ENCODE peak calls at places on chromosomes 5 and 9, in ten cellular contexts. One of them, this sample, is unnamed.

GRCh38 chr5:96434201-96434645 is 1.2 kb upstream of the PCSK1 start:
- DNase-seq in stimulated activated naive CD8-positive, alpha-beta T cell treated with anti-CD3 and anti-CD28 coated beads, Interleukin-15, amount 100 ng/mL, for 72 hours: peak; percentile 15
- DNase-seq in memory B cell: peak; percentile 9
- DNase-seq in iris pigment epithelial cell: peak; percentile 77
- DNase-seq in fibroblast of pulmonary artery: peak; percentile 87
- DNase-seq in MCF 10A: peak; percentile 78
- DNase-seq in T-helper 2 cell: peak; percentile 44
- DNase-seq in NCI-H345: peak; percentile 96
- DNase-seq in amniotic stem cell: peak; percentile 50
- DNase-seq in AG08396: peak; percentile 80
- DNase-seq in this sample: peak; percentile 77

GRCh38 chr9:127185931-127186781 is 63.7 kb upstream of the ANGPTL2 start:
- DNase-seq in iris pigment epithelial cell: peak; percentile 75
- DNase-seq in stimulated activated naive CD8-positive, alpha-beta T cell treated with anti-CD3 and anti-CD28 coated beads, Interleukin-15, amount 100 ng/mL, for 72 hours: no peak
- DNase-seq in NCI-H345: no peak
- DNase-seq in AG08396: peak; percentile 67
- DNase-seq in MCF 10A: no peak
- DNase-seq in amniotic stem cell: peak; percentile 95
- DNase-seq in fibroblast of pulmonary artery: peak; percentile 99
- DNase-seq in memory B cell: no peak
- DNase-seq in T-helper 2 cell: no peak
- DNase-seq in this sample: peak; percentile 93

GRCh38 chr9:86685556-86685955 is 261.8 kb downstream of the GAS1 start:
- DNase-seq in amniotic stem cell: no peak
- DNase-seq in iris pigment epithelial cell: no peak
- DNase-seq in NCI-H345: no peak
- DNase-seq in stimulated activated naive CD8-positive, alpha-beta T cell treated with anti-CD3 and anti-CD28 coated beads, Interleukin-15, amount 100 ng/mL, for 72 hours: no peak
- DNase-seq in T-helper 2 cell: no peak
- DNase-seq in AG08396: no peak
- DNase-seq in MCF 10A: no peak
- DNase-seq in memory B cell: no peak
- DNase-seq in fibroblast of pulmonary artery: no peak
- DNase-seq in this sample: no peak

GRCh38 chr9:125397736-125398135 is 136.1 kb downstream of the GAPVD1 start:
- DNase-seq in fibroblast of pulmonary artery: no peak
- DNase-seq in amniotic stem cell: no peak
- DNase-seq in iris pigment epithelial cell: no peak
- DNase-seq in T-helper 2 cell: no peak
- DNase-seq in memory B cell: no peak
- DNase-seq in MCF 10A: no peak
- DNase-seq in NCI-H345: no peak
- DNase-seq in AG08396: no peak
- DNase-seq in stimulated activated naive CD8-positive, alpha-beta T cell treated with anti-CD3 and anti-CD28 coated beads, Interleukin-15, amount 100 ng/mL, for 72 hours: no peak
- DNase-seq in this sample: no peak

GRCh38 chr9:99870126-99870525 is 36.3 kb upstream of the STX17 start:
- DNase-seq in memory B cell: no peak
- DNase-seq in MCF 10A: peak; percentile 5
- DNase-seq in stimulated activated naive CD8-positive, alpha-beta T cell treated with anti-CD3 and anti-CD28 coated beads, Interleukin-15, amount 100 ng/mL, for 72 hours: no peak
- DNase-seq in iris pigment epithelial cell: peak; percentile 62
- DNase-seq in amniotic stem cell: no peak
- DNase-seq in T-helper 2 cell: no peak
- DNase-seq in AG08396: peak; percentile 13
- DNase-seq in fibroblast of pulmonary artery: peak; percentile 12
- DNase-seq in NCI-H345: no peak
- DNase-seq in this sample: no peak

GRCh38 chr9:116647515-116647809 is 39.6 kb upstream of the TRIM32 start:
- DNase-seq in memory B cell: no peak
- DNase-seq in NCI-H345: no peak
- DNase-seq in stimulated activated naive CD8-positive, alpha-beta T cell treated with anti-CD3 and anti-CD28 coated beads, Interleukin-15, amount 100 ng/mL, for 72 hours: no peak
- DNase-seq in AG08396: no peak
- DNase-seq in MCF 10A: no peak
- DNase-seq in fibroblast of pulmonary artery: no peak
- DNase-seq in amniotic stem cell: no peak
- DNase-seq in iris pigment epithelial cell: no peak
- DNase-seq in T-helper 2 cell: no peak
- DNase-seq in this sample: no peak

GRCh38 chr9:89400398-89401116 is 82.3 kb downstream of the SECISBP2 start:
- DNase-seq in MCF 10A: no peak
- DNase-seq in iris pigment epithelial cell: no peak
- DNase-seq in NCI-H345: no peak
- DNase-seq in memory B cell: peak; percentile 38
- DNase-seq in T-helper 2 cell: no peak
- DNase-seq in stimulated activated naive CD8-positive, alpha-beta T cell treated with anti-CD3 and anti-CD28 coated beads, Interleukin-15, amount 100 ng/mL, for 72 hours: no peak
- DNase-seq in fibroblast of pulmonary artery: no peak
- DNase-seq in amniotic stem cell: no peak
- DNase-seq in AG08396: no peak
- DNase-seq in this sample: no peak

GRCh38 chr5:15495026-15495425 is 5.0 kb upstream of the FBXL7 start:
- DNase-seq in stimulated activated naive CD8-positive, alpha-beta T cell treated with anti-CD3 and anti-CD28 coated beads, Interleukin-15, amount 100 ng/mL, for 72 hours: no peak
- DNase-seq in iris pigment epithelial cell: no peak
- DNase-seq in MCF 10A: no peak
- DNase-seq in AG08396: no peak
- DNase-seq in memory B cell: no peak
- DNase-seq in amniotic stem cell: no peak
- DNase-seq in NCI-H345: no peak
- DNase-seq in fibroblast of pulmonary artery: no peak
- DNase-seq in T-helper 2 cell: no peak
- DNase-seq in this sample: no peak

GRCh38 chr9:101639301-101639700 is 44.5 kb upstream of the PPP3R2 start:
- DNase-seq in NCI-H345: no peak
- DNase-seq in stimulated activated naive CD8-positive, alpha-beta T cell treated with anti-CD3 and anti-CD28 coated beads, Interleukin-15, amount 100 ng/mL, for 72 hours: no peak
- DNase-seq in T-helper 2 cell: no peak
- DNase-seq in iris pigment epithelial cell: no peak
- DNase-seq in fibroblast of pulmonary artery: no peak
- DNase-seq in memory B cell: no peak
- DNase-seq in AG08396: no peak
- DNase-seq in MCF 10A: no peak
- DNase-seq in amniotic stem cell: no peak
- DNase-seq in this sample: no peak